ENCODE peak calls at places on chromosome 16, in five cellular contexts. N is left ventricle myocardium inferior, U is trophoblast cell, Q is epithelial cell of proximal tubule, S is Peyer's patch. T is an unnamed sample.
A peak's percentile ranks its signal among the peaks of the same experiment; 100 is the strongest.

GRCh38 chr16:12672986-12673385 is 130.7 kb downstream of the CPPED1 start:
- DNase-seq in N (no peak), U (no peak), Q (no peak), S (no peak), T (no peak)

GRCh38 chr16:28292731-28293588 is 635 bp downstream of the SBK1 start:
- DNase-seq in N (no peak), U (no peak), Q (no peak), S (no peak), T (no peak)

GRCh38 chr16:30948956-30949654 is at the start of gene ORAI3:
- DNase-seq in N (peak; percentile 84), U (peak; percentile 96), Q (no peak), S (peak; percentile 83), T (peak; percentile 62)

GRCh38 chr16:50520451-50521245 is 27.5 kb upstream of the NKD1 start:
- DNase-seq in N (no peak), U (no peak), Q (no peak), S (no peak), T (no peak)

GRCh38 chr16:21121150-21121549 is 29.5 kb downstream of the DNAH3 start:
- DNase-seq in N (no peak), U (no peak), Q (peak; percentile 50), S (no peak), T (no peak)

GRCh38 chr16:77759821-77760220 is 28.5 kb upstream of the VAT1L start:
- DNase-seq in N (no peak), U (no peak), Q (no peak), S (no peak), T (no peak)

GRCh38 chr16:66605177-66605999 is 884 bp downstream of the CMTM3 start:
- DNase-seq in N (peak; percentile 74), U (peak; percentile 42), Q (no peak), S (peak; percentile 64), T (peak; percentile 46)

GRCh38 chr16:14502932-14503741 is 126.9 kb downstream of the PARN start:
- DNase-seq in N (no peak), U (no peak), Q (no peak), S (no peak), T (peak; percentile 74)

GRCh38 chr16:50303605-50304466 is 37.5 kb downstream of the ADCY7 start:
- DNase-seq in N (no peak), U (no peak), Q (no peak), S (peak; percentile 43), T (peak; percentile 52)

GRCh38 chr16:29926675-29927522 is 873 bp upstream of the KCTD13 start:
- DNase-seq in N (no peak), U (no peak), Q (no peak), S (no peak), T (no peak)

GRCh38 chr16:53912155-53912554 is 208.2 kb downstream of the FTO start:
- DNase-seq in N (no peak), U (peak; percentile 32), Q (no peak), S (no peak), T (no peak)

GRCh38 chr16:17448640-17449638 is 21.8 kb downstream of the XYLT1 start:
- DNase-seq in N (peak; percentile 61), U (no peak), Q (no peak), S (no peak), T (no peak)

GRCh38 chr16:81997738-81998137 is 13.5 kb downstream of the SDR42E1 start:
- DNase-seq in N (no peak), U (peak; percentile 23), Q (no peak), S (no peak), T (peak; percentile 92)

GRCh38 chr16:11949527-11949926 is 7.7 kb upstream of the NPIPB2 start:
- DNase-seq in N (no peak), U (peak; percentile 54), Q (no peak), S (no peak), T (peak; percentile 56)

GRCh38 chr16:7992616-7993015 is 597.7 kb downstream of the TMEM114 start:
- DNase-seq in N (no peak), U (no peak), Q (no peak), S (no peak), T (no peak)

GRCh38 chr16:71257768-71258167 is 27.2 kb upstream of the HYDIN start:
- DNase-seq in N (no peak), U (no peak), Q (no peak), S (no peak), T (no peak)

GRCh38 chr16:19046062-19046461 is 21.4 kb upstream of the COQ7 start:
- DNase-seq in N (no peak), U (no peak), Q (no peak), S (no peak), T (no peak)

GRCh38 chr16:48129926-48130325 is 25.9 kb downstream of the ABCC12 start:
- DNase-seq in N (no peak), U (no peak), Q (no peak), S (no peak), T (no peak)

GRCh38 chr16:48128769-48129168 is 27.0 kb downstream of the ABCC12 start:
- DNase-seq in N (no peak), U (no peak), Q (no peak), S (no peak), T (no peak)

GRCh38 chr16:48125888-48126287 is 29.9 kb downstream of the ABCC12 start:
- DNase-seq in N (no peak), U (no peak), Q (no peak), S (no peak), T (no peak)

GRCh38 chr16:48124266-48124665 is 31.5 kb downstream of the ABCC12 start:
- DNase-seq in N (no peak), U (no peak), Q (no peak), S (no peak), T (no peak)

GRCh38 chr16:48126801-48127644 is 28.8 kb downstream of the ABCC12 start:
- DNase-seq in N (no peak), U (no peak), Q (peak; percentile 52), S (no peak), T (peak; percentile 88)
- H3K4me3 ChIP-seq in N (no peak overlapping the region), U (no peak overlapping the region), Q (no peak overlapping the region), S (no peak overlapping the region), T (no peak overlapping the region)

GRCh38 chr16:65125322-65125721 is 3.5 kb upstream of the CDH11 start:
- DNase-seq in N (no peak), U (no peak), Q (no peak), S (no peak), T (no peak)

GRCh38 chr16:65122974-65123845 is 1.3 kb upstream of the CDH11 start:
- DNase-seq in N (peak; percentile 64), U (no peak), Q (no peak), S (peak; percentile 59), T (peak; percentile 65)

GRCh38 chr16:65122724-65122973 is 786 bp upstream of the CDH11 start:
- DNase-seq in N (no peak), U (no peak), Q (no peak), S (no peak), T (no peak)

GRCh38 chr16:65124596-65124995 is 2.7 kb upstream of the CDH11 start:
- DNase-seq in N (no peak), U (no peak), Q (peak; percentile 67), S (no peak), T (no peak)

GRCh38 chr16:65123846-65124513 is 2.1 kb upstream of the CDH11 start:
- DNase-seq in N (no peak), U (no peak), Q (no peak), S (no peak), T (no peak)
- H3K4me3 ChIP-seq in N (peak overlapping the region; percentile 77), U (peak overlapping the region; percentile 69), Q (peak overlapping the region; percentile 44), S (peak overlapping the region; percentile 33), T (peak overlapping the region; percentile 68)

GRCh38 chr16:580141-580945 is 9.5 kb upstream of the RAB40C start:
- DNase-seq in N (no peak), U (no peak), Q (no peak), S (no peak), T (no peak)

GRCh38 chr16:577796-578195 is 8.0 kb downstream of the PIGQ start:
- DNase-seq in N (no peak), U (no peak), Q (no peak), S (no peak), T (no peak)

GRCh38 chr16:578232-578869 is 8.6 kb downstream of the PIGQ start:
- DNase-seq in N (no peak), U (no peak), Q (no peak), S (no peak), T (no peak)

GRCh38 chr16:580946-581498 is 8.8 kb upstream of the RAB40C start:
- DNase-seq in N (no peak), U (no peak), Q (no peak), S (no peak), T (no peak)

DNA sequence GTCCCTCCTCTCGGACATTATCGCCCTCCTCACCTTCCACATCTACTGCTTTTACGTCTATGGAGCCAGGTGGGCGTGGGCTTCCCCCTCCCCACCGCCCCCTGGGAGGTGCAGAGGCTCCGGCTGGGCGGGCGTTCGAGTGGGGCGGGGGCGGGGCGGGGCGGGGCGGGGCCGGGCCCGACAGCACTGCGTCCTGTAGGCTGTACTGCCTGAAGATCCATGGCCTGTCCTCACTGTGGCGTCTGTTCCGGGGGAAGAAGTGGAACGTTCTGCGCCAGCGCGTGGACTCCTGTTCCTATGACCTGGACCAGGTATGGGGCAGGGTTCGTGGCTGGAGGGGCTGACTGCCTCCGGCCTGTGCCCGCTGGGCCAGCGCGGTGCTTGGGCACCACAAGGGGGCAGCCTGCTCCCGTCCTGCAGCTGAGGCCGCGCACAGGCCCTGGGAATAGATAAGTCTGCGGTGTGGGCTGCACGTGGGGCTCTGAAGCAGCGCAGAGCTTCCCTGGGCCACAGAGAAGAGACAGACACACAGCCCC is 9.2 kb downstream of the PIGQ start:
- DNase-seq in N (peak; percentile 74), U (peak; percentile 80), Q (no peak), S (peak; percentile 90), T (peak; percentile 88)
- H3K4me3 ChIP-seq in N (peak overlapping the region; percentile 51), U (no peak overlapping the region), Q (no peak overlapping the region), S (no peak overlapping the region), T (no peak overlapping the region)

GRCh38 chr16:84137769-84138357 is 7.1 kb downstream of the HSDL1 start:
- DNase-seq in N (no peak), U (no peak), Q (no peak), S (no peak), T (no peak)
- H3K4me3 ChIP-seq in N (no peak overlapping the region), U (no peak overlapping the region), Q (no peak overlapping the region), S (no peak overlapping the region), T (no peak overlapping the region)

T was measured in cardiac fibroblast.